ENCODE peak calls at places on chromosomes 1 and 21, in eight cellular contexts. V, I, F, L, E, X, O and N are unnamed samples.

GRCh38 chr1:208501542-208501941 is 257.4 kb upstream of the PLXNA2 start:
- DNase-seq in V (no peak), I (no peak), F (no peak), L (no peak), E (no peak), X (no peak), O (no peak), N (no peak)

GRCh38 chr1:147545133-147545532 is 3.8 kb downstream of the BCL9 start:
- DNase-seq in V (no peak), I (no peak), F (no peak), L (peak), E (peak), X (peak), O (no peak), N (peak)

GRCh38 chr21:42117229-42118048 is 46.3 kb downstream of the UMODL1 start:
- DNase-seq in V (peak), I (peak), F (peak), L (peak), E (peak), X (peak), O (peak), N (peak)

GRCh38 chr21:44965251-44966022 is 25.6 kb downstream of the SLX9 start:
- DNase-seq in V (no peak), I (no peak), F (no peak), L (peak), E (no peak), X (no peak), O (no peak), N (no peak)

GRCh38 chr1:203636306-203636705 is 9.7 kb downstream of the ATP2B4 start:
- DNase-seq in V (no peak), I (no peak), F (peak), L (no peak), E (peak), X (no peak), O (no peak), N (no peak)

GRCh38 chr1:37865348-37866119 is 6.1 kb upstream of the MTF1 start:
- DNase-seq in V (no peak), I (no peak), F (no peak), L (no peak), E (no peak), X (no peak), O (no peak), N (no peak)

GRCh38 chr1:29500651-29501050 is 264.3 kb downstream of the PTPRU start:
- DNase-seq in V (no peak), I (no peak), F (peak), L (no peak), E (no peak), X (no peak), O (no peak), N (no peak)

GRCh38 chr1:79322511-79323027 is 316.0 kb upstream of the ADGRL4 start:
- DNase-seq in V (no peak), I (no peak), F (no peak), L (peak), E (no peak), X (no peak), O (no peak), N (no peak)

GRCh38 chr1:241499910-241500309 is 19.6 kb downstream of the FH start:
- DNase-seq in V (peak), I (no peak), F (no peak), L (peak), E (no peak), X (no peak), O (peak), N (no peak)

GRCh38 chr1:230143534-230143933 is 76.5 kb downstream of the GALNT2 start:
- DNase-seq in V (no peak), I (no peak), F (no peak), L (no peak), E (no peak), X (no peak), O (no peak), N (no peak)

GRCh38 chr1:113669988-113670387 is 89.3 kb downstream of the PHTF1 start:
- DNase-seq in V (no peak), I (no peak), F (no peak), L (no peak), E (no peak), X (no peak), O (no peak), N (no peak)

GRCh38 chr1:19073311-19074186 is 117.1 kb upstream of the IFFO2 start:
- DNase-seq in V (no peak), I (no peak), F (no peak), L (no peak), E (no peak), X (no peak), O (no peak), N (no peak)

GRCh38 chr1:214966366-214966765 is 116.2 kb upstream of the KCNK2 start:
- DNase-seq in V (no peak), I (no peak), F (no peak), L (no peak), E (no peak), X (no peak), O (no peak), N (no peak)

GRCh38 chr1:24117722-24118409 is 5.9 kb upstream of the MYOM3 start:
- DNase-seq in V (no peak), I (no peak), F (no peak), L (no peak), E (no peak), X (no peak), O (peak), N (no peak)

GRCh38 chr1:73800376-73800775 is 397.6 kb downstream of the LRRIQ3 start:
- DNase-seq in V (no peak), I (no peak), F (no peak), L (peak), E (no peak), X (no peak), O (no peak), N (no peak)

GRCh38 chr1:222761171-222761570 is 24.2 kb downstream of the FAM177B start:
- DNase-seq in V (no peak), I (no peak), F (no peak), L (no peak), E (no peak), X (no peak), O (no peak), N (no peak)

GRCh38 chr21:42202321-42202720 is 16.6 kb upstream of the ABCG1 start:
- DNase-seq in V (no peak), I (no peak), F (no peak), L (no peak), E (no peak), X (no peak), O (no peak), N (no peak)

GRCh38 chr1:227318852-227319607 is 738 bp upstream of the CDC42BPA start:
- DNase-seq in V (peak), I (peak), F (peak), L (peak), E (peak), X (no peak), O (peak), N (no peak)